ENCODE peak calls at places on chromosomes 6 and 20, in ten cellular contexts. Y is glutamatergic neuron, Z is upper lobe of right lung, X is lower leg skin, K is A549, D is hepatocyte, U is AG09309, W is lower lobe of right lung, G is neural crest cell, V is adrenal gland. T is an unnamed sample.

GRCh38 chr6:167827062-167827587 is 414 bp downstream of the AFDN start:
- DNase-seq in K (no peak), U (no peak), D (no peak), Z (peak; percentile 74), Y (peak; percentile 59), X (peak; percentile 88), G (peak; percentile 39), W (peak; percentile 68), V (no peak), T (no peak)

GRCh38 chr6:52483671-52484003 is 63.5 kb downstream of the EFHC1 start:
- DNase-seq in Y (no peak), D (no peak), G (no peak), X (no peak), Z (no peak), V (no peak), K (no peak), U (no peak), W (no peak), T (no peak)

GRCh38 chr20:47024461-47024937 is 129.9 kb downstream of the EYA2 start:
- DNase-seq in Y (no peak), X (no peak), K (no peak), W (no peak), Z (no peak), U (peak; percentile 32), D (no peak), G (no peak), V (no peak), T (no peak)

GRCh38 chr6:155274533-155274932 is 10.7 kb downstream of the CLDN20 start:
- DNase-seq in D (no peak), G (no peak), Z (no peak), K (no peak), W (no peak), U (no peak), X (no peak), Y (no peak), V (no peak), T (no peak)

GRCh38 chr6:1745814-1746213 is 136.1 kb downstream of the FOXC1 start:
- DNase-seq in U (no peak), G (peak; percentile 14), X (no peak), Y (no peak), K (no peak), Z (no peak), W (no peak), V (no peak), D (no peak), T (no peak)

GRCh38 chr20:58659841-58660240 is 8.8 kb downstream of the STX16 start:
- DNase-seq in V (no peak), K (no peak), X (no peak), Y (no peak), W (no peak), D (no peak), Z (no peak), U (no peak), G (no peak), T (no peak)

GRCh38 chr6:138678168-138678567 is 95.4 kb upstream of the CCDC28A start:
- DNase-seq in Z (no peak), U (no peak), W (no peak), X (no peak), V (no peak), D (no peak), K (no peak), Y (no peak), G (no peak), T (no peak)

GRCh38 chr20:7161690-7162089 is 394.2 kb downstream of the BMP2 start:
- DNase-seq in G (no peak), U (no peak), Z (no peak), X (no peak), W (no peak), K (peak; percentile 9), V (no peak), Y (no peak), D (peak; percentile 53), T (no peak)

GRCh38 chr6:12288844-12289654 is 1.1 kb upstream of the EDN1 start:
- DNase-seq in W (no peak), D (peak; percentile 79), V (peak; percentile 67), K (peak; percentile 82), Y (peak; percentile 64), X (no peak), U (no peak), G (peak; percentile 62), Z (no peak), T (no peak)

GRCh38 chr6:12291083-12291784 is 1.1 kb downstream of the EDN1 start:
- DNase-seq in W (no peak), Y (no peak), G (no peak), D (no peak), U (no peak), Z (no peak), X (no peak), K (peak; percentile 29), V (no peak), T (no peak)

GRCh38 chr6:12288211-12288618 is 1.9 kb upstream of the EDN1 start:
- DNase-seq in U (no peak), V (no peak), Y (no peak), G (no peak), Z (peak; percentile 71), D (no peak), K (peak; percentile 75), X (no peak), W (peak; percentile 58), T (no peak)

GRCh38 chr6:12290490-12290820 is 294 bp downstream of the EDN1 start:
- DNase-seq in X (no peak), U (no peak), Z (no peak), D (no peak), V (no peak), Y (no peak), G (no peak), K (no peak), W (no peak), T (no peak)

GRCh38 chr6:12289655-12290489 is at the start of gene EDN1:
- DNase-seq in G (peak; percentile 66), Z (peak; percentile 91), X (peak; percentile 94), V (peak; percentile 85), W (peak; percentile 89), Y (peak; percentile 86), K (peak; percentile 93), U (no peak), D (peak; percentile 92), T (peak; percentile 95)
- TF ChIP-seq CTCF in G (peak; percentile 64), Z (peak; percentile 57), X (no peak), V (peak; percentile 44), W (peak; percentile 67), Y (peak; percentile 25), K (no peak), U (peak; percentile 61), D (peak; percentile 48), T (peak; percentile 73)

DNA sequence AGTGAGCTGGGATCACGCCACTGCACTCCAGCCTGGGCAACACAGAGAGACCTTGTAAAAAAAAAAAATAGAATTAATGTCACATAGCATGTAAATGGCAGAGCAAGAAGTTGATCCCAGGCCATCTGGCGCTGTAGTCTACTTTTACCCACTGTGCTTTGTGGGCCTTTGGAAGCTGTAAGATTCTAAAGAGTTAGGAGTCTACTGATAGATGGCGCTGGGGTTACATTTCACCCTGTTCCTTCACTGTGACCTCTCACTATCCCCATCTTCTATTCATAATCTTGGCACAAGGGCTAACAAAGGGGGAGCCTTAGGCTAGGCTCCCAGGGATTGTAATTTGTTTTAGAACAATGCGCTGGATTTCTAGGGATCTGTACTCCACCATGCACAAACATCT is 24.4 kb downstream of the SIRPD start:
- DNase-seq in W (no peak), K (peak; percentile 16), G (no peak), V (no peak), U (no peak), X (no peak), Z (no peak), Y (no peak), D (no peak), T (no peak)
- TF ChIP-seq CTCF in W (no peak), K (peak; percentile 7), G (no peak), V (no peak), U (no peak), X (no peak), Z (no peak), Y (no peak), D (no peak), T (no peak)

DNA sequence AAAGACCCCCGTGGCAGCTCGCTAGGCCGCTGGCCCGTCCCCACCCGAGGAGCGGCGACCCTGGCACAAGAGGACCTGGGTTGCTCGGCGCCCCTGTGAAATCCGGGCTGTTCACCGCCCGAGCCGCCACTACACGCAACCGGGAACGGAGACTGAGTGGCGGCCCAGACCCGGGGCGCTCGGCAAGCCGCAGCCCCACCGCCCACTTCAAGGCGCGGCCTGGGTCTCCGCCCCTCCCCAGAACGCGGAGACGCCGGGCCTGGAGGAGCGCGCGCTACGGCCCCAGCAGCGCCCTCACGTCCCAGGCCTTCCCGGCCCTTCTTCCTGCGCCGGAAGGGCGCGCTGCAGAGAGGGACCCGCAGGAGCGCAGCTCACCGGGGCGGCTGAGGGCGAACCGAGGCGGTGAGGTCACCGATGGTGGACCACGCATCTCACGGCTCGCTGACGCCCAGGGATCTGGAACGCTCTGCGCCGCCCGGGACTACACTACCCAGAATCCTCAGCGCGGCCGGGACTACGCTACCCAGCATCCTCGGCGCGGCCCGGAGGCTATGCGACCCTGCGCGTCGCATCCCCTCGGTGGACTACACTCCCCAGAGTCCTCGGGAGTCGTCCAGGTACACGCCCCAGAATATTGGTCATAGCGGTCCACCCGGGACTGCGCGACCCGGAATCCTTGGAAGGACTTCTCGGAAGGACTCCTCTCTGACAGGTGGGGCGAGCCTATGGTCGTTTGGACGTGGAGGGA is at the start of gene ZNF337:
- DNase-seq in D (peak; percentile 97), V (peak; percentile 98), X (peak; percentile 98), K (peak; percentile 97), G (peak; percentile 94), U (peak; percentile 70), W (peak; percentile 97), Z (peak; percentile 97), Y (peak; percentile 98), T (peak; percentile 99)
- TF ChIP-seq CTCF in D (peak; percentile 23), V (no peak), X (peak; percentile 12), K (no peak), G (no peak), U (peak; percentile 22), W (peak; percentile 25), Z (peak; percentile 14), Y (no peak), T (peak; percentile 61)

GRCh38 chr6:157908369-157909281 is 73.0 kb upstream of the SYNJ2 start:
- DNase-seq in W (no peak), G (no peak), V (no peak), Z (no peak), X (no peak), D (no peak), U (no peak), K (no peak), Y (no peak), T (no peak)

GRCh38 chr6:157909282-157909664 is 72.4 kb upstream of the SYNJ2 start:
- DNase-seq in U (no peak), Z (no peak), K (no peak), G (no peak), V (no peak), X (no peak), D (no peak), Y (no peak), W (no peak), T (no peak)

GRCh38 chr6:157912326-157912725 is 69.3 kb upstream of the SYNJ2 start:
- DNase-seq in Y (no peak), W (no peak), Z (no peak), K (no peak), U (peak; percentile 83), X (no peak), D (peak; percentile 52), V (no peak), G (no peak), T (no peak)

GRCh38 chr6:157911786-157912185 is 69.9 kb upstream of the SYNJ2 start:
- DNase-seq in V (no peak), K (no peak), U (no peak), Z (no peak), X (no peak), D (no peak), Y (peak; percentile 76), G (no peak), W (no peak), T (no peak)

DNA sequence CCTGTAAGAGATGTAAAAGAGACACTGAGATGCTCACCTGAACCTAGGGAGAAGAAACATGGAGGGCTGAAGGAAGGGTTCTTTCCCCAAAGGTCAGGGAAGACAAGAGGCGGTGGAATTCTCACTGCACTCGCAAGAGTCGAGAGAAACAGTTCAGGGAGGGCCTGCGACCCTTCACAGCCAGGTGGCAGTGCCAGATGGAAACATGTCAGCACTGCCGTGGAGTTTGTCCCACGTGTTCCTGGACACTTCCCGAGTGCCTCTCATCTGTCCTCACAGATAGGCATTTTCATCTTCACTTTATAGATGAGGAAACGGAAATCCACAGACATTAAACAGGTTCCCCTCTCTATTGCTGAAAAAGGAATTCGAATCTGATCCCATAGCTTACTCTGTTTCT is 70.4 kb upstream of the SYNJ2 start:
- DNase-seq in G (no peak), D (no peak), Y (peak; percentile 61), U (no peak), X (no peak), W (no peak), K (no peak), Z (no peak), V (no peak), T (no peak)
- TF ChIP-seq CTCF in G (no peak), D (peak; percentile 11), Y (no peak), U (no peak), X (no peak), W (no peak), K (no peak), Z (no peak), V (no peak), T (peak; percentile 51)

T was measured in chondrocyte.